ENCODE peak calls at places on chromosomes 11 and 22, in nine cellular contexts. One of them, this sample, is unnamed.

GRCh38 chr11:61791737-61792309 is 576 bp downstream of the TMEM258 start:
- DNase-seq in caudate nucleus: peak
- DNase-seq in smooth muscle cell of the brain vasculature: no peak
- DNase-seq in activated naive CD4-positive, alpha-beta T cell treated with anti-CD3 and anti-CD28 coated beads, Interleukin-2, amount 50 U/mL, for 16 hours: peak
- DNase-seq in T-helper 9 cell: no peak
- DNase-seq in activated T-cell treated with anti-CD3 and anti-CD28 coated beads for 1 hour: no peak
- DNase-seq in ecto neural progenitor cell: peak
- DNase-seq in heart right ventricle: peak
- DNase-seq in psoas muscle: peak
- DNase-seq in this sample: peak

GRCh38 chr11:112627588-112628045 is 333.6 kb upstream of the NCAM1 start:
- DNase-seq in caudate nucleus: no peak
- DNase-seq in smooth muscle cell of the brain vasculature: no peak
- DNase-seq in activated naive CD4-positive, alpha-beta T cell treated with anti-CD3 and anti-CD28 coated beads, Interleukin-2, amount 50 U/mL, for 16 hours: no peak
- DNase-seq in T-helper 9 cell: no peak
- DNase-seq in activated T-cell treated with anti-CD3 and anti-CD28 coated beads for 1 hour: no peak
- DNase-seq in ecto neural progenitor cell: no peak
- DNase-seq in heart right ventricle: no peak
- DNase-seq in psoas muscle: no peak
- DNase-seq in this sample: no peak

GRCh38 chr11:334264-335033 is 13.8 kb upstream of the IFITM3 start:
- DNase-seq in caudate nucleus: no peak
- DNase-seq in smooth muscle cell of the brain vasculature: no peak
- DNase-seq in activated naive CD4-positive, alpha-beta T cell treated with anti-CD3 and anti-CD28 coated beads, Interleukin-2, amount 50 U/mL, for 16 hours: no peak
- DNase-seq in T-helper 9 cell: no peak
- DNase-seq in activated T-cell treated with anti-CD3 and anti-CD28 coated beads for 1 hour: no peak
- DNase-seq in ecto neural progenitor cell: peak
- DNase-seq in heart right ventricle: no peak
- DNase-seq in psoas muscle: peak
- DNase-seq in this sample: no peak

GRCh38 chr11:116257092-116257491 is 515.7 kb downstream of the BUD13 start:
- DNase-seq in caudate nucleus: no peak
- DNase-seq in smooth muscle cell of the brain vasculature: no peak
- DNase-seq in activated naive CD4-positive, alpha-beta T cell treated with anti-CD3 and anti-CD28 coated beads, Interleukin-2, amount 50 U/mL, for 16 hours: no peak
- DNase-seq in T-helper 9 cell: no peak
- DNase-seq in activated T-cell treated with anti-CD3 and anti-CD28 coated beads for 1 hour: no peak
- DNase-seq in ecto neural progenitor cell: no peak
- DNase-seq in heart right ventricle: no peak
- DNase-seq in psoas muscle: no peak
- DNase-seq in this sample: no peak

GRCh38 chr11:19553683-19554333 is 158.8 kb upstream of the NAV2 start:
- DNase-seq in caudate nucleus: peak
- DNase-seq in smooth muscle cell of the brain vasculature: peak
- DNase-seq in activated naive CD4-positive, alpha-beta T cell treated with anti-CD3 and anti-CD28 coated beads, Interleukin-2, amount 50 U/mL, for 16 hours: peak
- DNase-seq in T-helper 9 cell: peak
- DNase-seq in activated T-cell treated with anti-CD3 and anti-CD28 coated beads for 1 hour: peak
- DNase-seq in ecto neural progenitor cell: peak
- DNase-seq in heart right ventricle: peak
- DNase-seq in psoas muscle: peak
- DNase-seq in this sample: peak

GRCh38 chr22:38745676-38746460 is 9.9 kb downstream of the SUN2 start:
- DNase-seq in caudate nucleus: no peak
- DNase-seq in smooth muscle cell of the brain vasculature: no peak
- DNase-seq in activated naive CD4-positive, alpha-beta T cell treated with anti-CD3 and anti-CD28 coated beads, Interleukin-2, amount 50 U/mL, for 16 hours: no peak
- DNase-seq in T-helper 9 cell: no peak
- DNase-seq in activated T-cell treated with anti-CD3 and anti-CD28 coated beads for 1 hour: no peak
- DNase-seq in ecto neural progenitor cell: no peak
- DNase-seq in heart right ventricle: no peak
- DNase-seq in psoas muscle: no peak
- DNase-seq in this sample: no peak

GRCh38 chr22:45218974-45219373 is 21.7 kb downstream of the KIAA0930 start:
- DNase-seq in caudate nucleus: peak
- DNase-seq in smooth muscle cell of the brain vasculature: no peak
- DNase-seq in activated naive CD4-positive, alpha-beta T cell treated with anti-CD3 and anti-CD28 coated beads, Interleukin-2, amount 50 U/mL, for 16 hours: peak
- DNase-seq in T-helper 9 cell: no peak
- DNase-seq in activated T-cell treated with anti-CD3 and anti-CD28 coated beads for 1 hour: no peak
- DNase-seq in ecto neural progenitor cell: no peak
- DNase-seq in heart right ventricle: no peak
- DNase-seq in psoas muscle: no peak
- DNase-seq in this sample: no peak

GRCh38 chr11:133663135-133663534 is 130.8 kb upstream of the OPCML start:
- DNase-seq in caudate nucleus: no peak
- DNase-seq in smooth muscle cell of the brain vasculature: no peak
- DNase-seq in activated naive CD4-positive, alpha-beta T cell treated with anti-CD3 and anti-CD28 coated beads, Interleukin-2, amount 50 U/mL, for 16 hours: no peak
- DNase-seq in T-helper 9 cell: no peak
- DNase-seq in activated T-cell treated with anti-CD3 and anti-CD28 coated beads for 1 hour: no peak
- DNase-seq in ecto neural progenitor cell: peak
- DNase-seq in heart right ventricle: no peak
- DNase-seq in psoas muscle: no peak
- DNase-seq in this sample: no peak

GRCh38 chr11:69912911-69913451 is 93.8 kb upstream of the FGF3 start:
- DNase-seq in caudate nucleus: no peak
- DNase-seq in smooth muscle cell of the brain vasculature: no peak
- DNase-seq in activated naive CD4-positive, alpha-beta T cell treated with anti-CD3 and anti-CD28 coated beads, Interleukin-2, amount 50 U/mL, for 16 hours: peak
- DNase-seq in T-helper 9 cell: no peak
- DNase-seq in activated T-cell treated with anti-CD3 and anti-CD28 coated beads for 1 hour: no peak
- DNase-seq in ecto neural progenitor cell: peak
- DNase-seq in heart right ventricle: no peak
- DNase-seq in psoas muscle: peak
- DNase-seq in this sample: no peak

GRCh38 chr11:8699903-8700302 is 17.3 kb downstream of the RPL27A start:
- DNase-seq in caudate nucleus: peak
- DNase-seq in smooth muscle cell of the brain vasculature: no peak
- DNase-seq in activated naive CD4-positive, alpha-beta T cell treated with anti-CD3 and anti-CD28 coated beads, Interleukin-2, amount 50 U/mL, for 16 hours: no peak
- DNase-seq in T-helper 9 cell: no peak
- DNase-seq in activated T-cell treated with anti-CD3 and anti-CD28 coated beads for 1 hour: no peak
- DNase-seq in ecto neural progenitor cell: no peak
- DNase-seq in heart right ventricle: no peak
- DNase-seq in psoas muscle: no peak
- DNase-seq in this sample: no peak

GRCh38 chr11:118913411-118914125 is 12.2 kb downstream of the BCL9L start:
- DNase-seq in caudate nucleus: peak
- DNase-seq in smooth muscle cell of the brain vasculature: no peak
- DNase-seq in activated naive CD4-positive, alpha-beta T cell treated with anti-CD3 and anti-CD28 coated beads, Interleukin-2, amount 50 U/mL, for 16 hours: no peak
- DNase-seq in T-helper 9 cell: no peak
- DNase-seq in activated T-cell treated with anti-CD3 and anti-CD28 coated beads for 1 hour: no peak
- DNase-seq in ecto neural progenitor cell: no peak
- DNase-seq in heart right ventricle: no peak
- DNase-seq in psoas muscle: peak
- DNase-seq in this sample: no peak

GRCh38 chr11:19676508-19677379 is 35.9 kb upstream of the NAV2 start:
- DNase-seq in caudate nucleus: no peak
- DNase-seq in smooth muscle cell of the brain vasculature: no peak
- DNase-seq in activated naive CD4-positive, alpha-beta T cell treated with anti-CD3 and anti-CD28 coated beads, Interleukin-2, amount 50 U/mL, for 16 hours: no peak
- DNase-seq in T-helper 9 cell: no peak
- DNase-seq in activated T-cell treated with anti-CD3 and anti-CD28 coated beads for 1 hour: no peak
- DNase-seq in ecto neural progenitor cell: no peak
- DNase-seq in heart right ventricle: peak
- DNase-seq in psoas muscle: no peak
- DNase-seq in this sample: peak

GRCh38 chr22:37179622-37180420 is 8.2 kb downstream of the C1QTNF6 start:
- DNase-seq in caudate nucleus: no peak
- DNase-seq in smooth muscle cell of the brain vasculature: no peak
- DNase-seq in activated naive CD4-positive, alpha-beta T cell treated with anti-CD3 and anti-CD28 coated beads, Interleukin-2, amount 50 U/mL, for 16 hours: no peak
- DNase-seq in T-helper 9 cell: no peak
- DNase-seq in activated T-cell treated with anti-CD3 and anti-CD28 coated beads for 1 hour: no peak
- DNase-seq in ecto neural progenitor cell: no peak
- DNase-seq in heart right ventricle: no peak
- DNase-seq in psoas muscle: peak
- DNase-seq in this sample: no peak

GRCh38 chr11:134358165-134358852 is 26.5 kb downstream of the GLB1L2 start:
- DNase-seq in caudate nucleus: no peak
- DNase-seq in smooth muscle cell of the brain vasculature: no peak
- DNase-seq in activated naive CD4-positive, alpha-beta T cell treated with anti-CD3 and anti-CD28 coated beads, Interleukin-2, amount 50 U/mL, for 16 hours: no peak
- DNase-seq in T-helper 9 cell: no peak
- DNase-seq in activated T-cell treated with anti-CD3 and anti-CD28 coated beads for 1 hour: no peak
- DNase-seq in ecto neural progenitor cell: no peak
- DNase-seq in heart right ventricle: no peak
- DNase-seq in psoas muscle: peak
- DNase-seq in this sample: no peak